ENCODE peak calls at places on chromosomes 4 and X, in four cellular contexts. E is sigmoid colon, G is fibroblast of lung, N is colonic mucosa. I is an unnamed sample.
A peak's percentile ranks its signal among the peaks of the same experiment; 100 is the strongest.

GRCh38 chr4:55364691-55365346 is 18.8 kb downstream of the SRD5A3 start:
- DNase-seq in E (no peak), G (no peak), N (no peak), I (no peak)

GRCh38 chr4:123244233-123244632 is 152.4 kb upstream of the SPRY1 start:
- DNase-seq in E (peak; percentile 77), N (no peak), G (no peak), I (peak; percentile 74)

GRCh38 chr4:126869967-126870366 is 762.8 kb upstream of the INTU start:
- DNase-seq in G (no peak), N (no peak), E (no peak), I (no peak)

GRCh38 chrX:16511776-16512400 is 138.1 kb upstream of the S100G start:
- DNase-seq in E (no peak), G (peak; percentile 21), N (no peak), I (no peak)

GRCh38 chr4:38860788-38861424 is 4.3 kb upstream of the TLR6 start:
- DNase-seq in G (no peak), N (peak; percentile 64), E (no peak), I (no peak)

GRCh38 chrX:22323541-22323940 is 50.8 kb downstream of the CBLL2 start:
- DNase-seq in G (peak; percentile 81), N (no peak), E (no peak), I (no peak)

GRCh38 chrX:18721683-18722499 is 14.4 kb downstream of the PPEF1 start:
- DNase-seq in N (no peak), E (no peak), G (no peak), I (no peak)

GRCh38 chrX:108439961-108440696 is 491 bp downstream of the COL4A5 start:
- DNase-seq in G (peak; percentile 49), N (no peak), E (no peak), I (peak; percentile 9)

GRCh38 chr4:118360101-118360500 is 7.3 kb upstream of the PRSS12 start:
- DNase-seq in G (no peak), N (no peak), E (no peak), I (no peak)

GRCh38 chr4:83582289-83582756 is 46.4 kb downstream of the GPAT3 start:
- DNase-seq in E (peak; percentile 68), N (peak; percentile 81), G (peak; percentile 11), I (peak; percentile 37)

GRCh38 chrX:151796576-151796975 is 62.0 kb downstream of the CNGA2 start:
- DNase-seq in G (no peak), E (no peak), N (no peak), I (no peak)

GRCh38 chrX:12614266-12614665 is 176.9 kb upstream of the PRPS2 start:
- DNase-seq in E (no peak), G (no peak), N (no peak), I (no peak)

GRCh38 chrX:150581093-150581775 is 12.8 kb downstream of the MTM1 start:
- DNase-seq in E (no peak), G (peak; percentile 81), N (no peak), I (no peak)

GRCh38 chr4:89438102-89438831 is 130.7 kb upstream of the GPRIN3 start:
- DNase-seq in N (peak; percentile 44), E (no peak), G (no peak), I (no peak)

GRCh38 chr4:156512622-156513021 is 459.0 kb downstream of the PDGFC start:
- DNase-seq in E (no peak), G (peak; percentile 42), N (no peak), I (no peak)

GRCh38 chrX:8801041-8801599 is at the start of gene FAM9A:
- DNase-seq in G (no peak), N (no peak), E (no peak), I (no peak)

DNA sequence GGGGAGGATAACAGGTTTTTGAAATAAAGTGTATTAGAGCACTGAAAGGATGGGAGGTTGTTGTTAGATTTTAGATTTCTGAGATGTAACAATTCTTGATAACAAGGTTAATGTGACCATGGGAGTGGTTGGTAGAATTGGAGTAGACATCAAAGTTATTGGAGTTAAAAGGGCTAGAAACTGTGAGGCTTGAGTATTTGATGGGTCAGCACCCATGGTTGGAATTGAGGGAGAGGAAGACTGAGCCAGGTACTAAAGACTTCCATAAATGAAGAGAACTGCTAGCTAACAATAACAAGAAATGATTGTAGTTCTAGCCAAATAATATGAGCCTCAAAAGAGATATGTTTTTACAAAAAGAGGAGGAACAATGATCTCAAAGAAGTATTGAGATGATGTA is 98.8 kb downstream of the HEPH start:
- DNase-seq in G (no peak), E (no peak), N (no peak), I (no peak)
- H3K9me3 ChIP-seq in G (no peaks in the 10 kb centered on the region), E (no peaks in the 10 kb centered on the region), N (no peaks in the 10 kb centered on the region), I (no peaks in the 10 kb centered on the region)

GRCh38 chr4:186227744-186228513 is 622 bp downstream of the KLKB1 start:
- DNase-seq in N (no peak), E (no peak), G (no peak), I (no peak)
- H3K4me3 ChIP-seq in N (no peak overlapping the region), E (peak overlapping the region; percentile 10), G (no peak overlapping the region), I (no peak overlapping the region)

GRCh38 chrX:20594985-20595384 is 328.3 kb upstream of the RPS6KA3 start:
- DNase-seq in G (peak; percentile 34), E (no peak), N (no peak), I (no peak)
- TF ChIP-seq CTCF in G (peak; percentile 37), E (no peak), N (no peak), I (no peak)

GRCh38 chr4:14515556-14515955 is 486.7 kb upstream of the CPEB2 start:
- DNase-seq in E (no peak), N (no peak), G (no peak), I (no peak)
- H3K9me3 ChIP-seq in E (no peaks in the 10 kb centered on the region), N (no peaks in the 10 kb centered on the region), G (no peaks in the 10 kb centered on the region), I (no peaks in the 10 kb centered on the region)

DNA sequence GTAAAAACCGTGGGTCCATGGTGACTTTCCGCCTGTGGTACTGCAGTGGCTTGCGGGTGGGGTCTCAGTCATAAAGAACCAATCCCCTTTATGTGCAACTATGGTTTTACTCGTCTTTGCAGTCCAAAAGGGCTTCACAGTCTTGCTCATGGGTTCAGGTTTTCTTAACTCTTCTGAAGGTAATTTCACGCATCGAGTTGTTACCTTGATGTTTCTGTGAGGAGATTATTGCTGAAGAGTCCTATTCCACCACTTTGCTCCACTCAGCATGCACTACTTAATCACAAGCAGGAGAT is 41.5 kb downstream of the F8 start:
- DNase-seq in N (no peak), G (no peak), E (no peak), I (no peak)
- H3K4me3 ChIP-seq in N (peak overlapping the region; percentile 22), G (no peak overlapping the region), E (peak overlapping the region; percentile 36), I (no peak overlapping the region)

DNA sequence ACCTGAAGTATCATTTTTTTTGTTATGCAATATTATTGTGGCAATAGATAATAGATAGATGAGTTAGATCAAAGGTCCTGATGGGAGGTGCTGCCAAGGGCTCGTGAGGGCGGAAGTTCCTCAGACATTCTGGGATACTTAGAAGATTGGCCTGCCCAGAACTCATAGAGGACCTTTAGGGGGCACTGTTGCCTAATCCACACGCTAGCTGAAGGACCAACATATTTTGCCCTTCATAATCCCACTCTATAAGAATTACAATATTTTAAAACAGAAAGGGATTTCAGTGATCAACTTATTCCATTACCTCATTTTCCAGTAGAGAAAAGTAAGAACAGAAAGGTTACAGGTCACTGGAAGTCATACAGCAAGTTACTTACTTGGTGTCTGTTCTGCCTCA is 22.9 kb upstream of the COX7B2 start:
- DNase-seq in G (peak; percentile 45), E (no peak), N (peak; percentile 29), I (peak; percentile 20)
- TF ChIP-seq CTCF in G (peak; percentile 83), E (no peak), N (peak; percentile 40), I (peak; percentile 48)

GRCh38 chrX:155755706-155756337 is 125.3 kb upstream of the VAMP7 start:
- DNase-seq in E (no peak), G (no peak), N (no peak), I (no peak)

GRCh38 chrX:155761185-155761584 is 120.0 kb upstream of the VAMP7 start:
- DNase-seq in G (no peak), N (no peak), E (no peak), I (no peak)

DNA sequence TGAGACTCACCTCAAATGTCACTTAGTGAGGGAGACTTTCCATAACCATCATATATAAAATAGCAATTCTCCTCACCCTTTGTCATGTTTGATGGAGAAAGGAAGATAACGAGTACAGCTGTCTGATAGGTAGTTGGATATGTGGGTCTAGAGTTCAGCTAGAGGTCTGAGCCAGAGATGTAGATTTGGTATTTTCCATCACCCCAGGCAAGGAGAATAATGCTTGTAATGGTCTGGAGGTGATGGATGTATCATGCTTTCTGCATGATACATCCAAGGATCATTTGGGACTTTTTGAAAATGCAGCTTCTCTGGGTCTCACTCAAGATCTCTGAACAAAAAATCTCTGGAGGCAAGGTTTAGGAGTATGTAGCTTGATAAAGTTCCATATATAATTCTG is 123.8 kb upstream of the VAMP7 start:
- DNase-seq in E (no peak), G (no peak), N (no peak), I (no peak)
- H3K9me3 ChIP-seq in E (no peaks in the 10 kb centered on the region), G (no peaks in the 10 kb centered on the region), N (no peaks in the 10 kb centered on the region), I (no peaks in the 10 kb centered on the region)

GRCh38 chr4:46992338-46992737 is 1.0 kb downstream of the GABRA4 start:
- DNase-seq in E (no peak), G (no peak), N (no peak), I (no peak)

GRCh38 chr4:46994007-46994405 is 625 bp upstream of the GABRA4 start:
- DNase-seq in N (no peak), E (no peak), G (peak; percentile 2), I (peak; percentile 41)

GRCh38 chr4:46993075-46994006 is at the start of gene GABRA4:
- DNase-seq in E (no peak), G (peak; percentile 26), N (no peak), I (peak; percentile 28)
- H3K4me3 ChIP-seq in E (peak within 1 kb of the TSS; percentile 12), G (peak within 1 kb of the TSS; percentile 6), N (peak within 1 kb of the TSS; percentile 10), I (peak within 1 kb of the TSS; percentile 51)

GRCh38 chr4:1683903-1684755 is at the start of gene FAM53A:
- DNase-seq in N (peak; percentile 97), E (peak; percentile 95), G (peak; percentile 73), I (peak; percentile 91)
- TF ChIP-seq CTCF in N (no peak), E (no peak), G (no peak), I (no peak)